ENCODE peak calls at places on chromosome 3, in five cellular contexts. Z is right atrium auricular region, Y is endodermal cell, K is adrenal gland, G is fibroblast of lung. E is an unnamed sample.

GRCh38 chr3:39529551-39529950 is 62.1 kb downstream of the MOBP start:
- DNase-seq in Z (no peak), G (no peak), Y (no peak), K (no peak), E (no peak)

GRCh38 chr3:194056731-194057415 is 79.1 kb upstream of the HES1 start:
- DNase-seq in Z (no peak), K (no peak), Y (no peak), G (no peak), E (no peak)

GRCh38 chr3:151468284-151468917 is 7.5 kb upstream of the IGSF10 start:
- DNase-seq in K (peak), Z (no peak), Y (peak), G (peak), E (no peak)

GRCh38 chr3:119810018-119810435 is 28.1 kb downstream of the NR1I2 start:
- DNase-seq in G (peak), Z (no peak), K (peak), Y (no peak), E (peak)

GRCh38 chr3:35708394-35708793 is 69.1 kb downstream of the ARPP21 start:
- DNase-seq in G (no peak), Y (no peak), K (no peak), Z (no peak), E (no peak)

GRCh38 chr3:105367063-105367405 is 325 bp downstream of the ALCAM start:
- DNase-seq in Y (no peak), G (no peak), Z (no peak), K (peak), E (no peak)

GRCh38 chr3:11037241-11037873 is 44.8 kb downstream of the SLC6A1 start:
- DNase-seq in Z (no peak), K (no peak), G (no peak), Y (no peak), E (no peak)

GRCh38 chr3:12708584-12709192 is 44.8 kb upstream of the RAF1 start:
- DNase-seq in Y (no peak), G (peak), K (peak), Z (no peak), E (no peak)

GRCh38 chr3:153026026-153026425 is 136.0 kb upstream of the RAP2B start:
- DNase-seq in Y (no peak), K (no peak), Z (no peak), G (peak), E (no peak)

GRCh38 chr3:110198717-110199587 is 861.6 kb upstream of the DPPA4 start:
- DNase-seq in K (no peak), G (no peak), Z (no peak), Y (no peak), E (no peak)

GRCh38 chr3:84108442-84108971 is 850.3 kb upstream of the CADM2 start:
- DNase-seq in Z (no peak), Y (no peak), K (no peak), G (peak), E (no peak)

GRCh38 chr3:114892880-114893279 is 254.2 kb downstream of the ZBTB20 start:
- DNase-seq in Z (no peak), K (no peak), G (no peak), Y (no peak), E (no peak)

GRCh38 chr3:114900908-114901307 is 246.2 kb downstream of the ZBTB20 start:
- DNase-seq in Y (no peak), K (no peak), Z (no peak), G (no peak), E (no peak)

GRCh38 chr3:114899186-114899931 is 247.7 kb downstream of the ZBTB20 start:
- DNase-seq in K (peak), Z (no peak), Y (no peak), G (no peak), E (no peak)

GRCh38 chr3:114893361-114893760 is 253.7 kb downstream of the ZBTB20 start:
- DNase-seq in Y (no peak), G (no peak), Z (no peak), K (no peak), E (no peak)

GRCh38 chr3:114896978-114897377 is 250.1 kb downstream of the ZBTB20 start:
- DNase-seq in Z (no peak), G (no peak), Y (no peak), K (no peak), E (no peak)
- TF ChIP-seq CTCF in Z (no peak), G (no peak), Y (no peak), K (no peak), E (no peak)

GRCh38 chr3:53168175-53168923 is 7.3 kb downstream of the PRKCD start:
- DNase-seq in G (no peak), Z (no peak), K (no peak), Y (no peak), E (no peak)

GRCh38 chr3:53167418-53168174 is 6.6 kb downstream of the PRKCD start:
- DNase-seq in K (no peak), G (no peak), Z (no peak), Y (no peak), E (no peak)

GRCh38 chr3:53166781-53167291 is 5.8 kb downstream of the PRKCD start:
- DNase-seq in Y (no peak), G (peak), Z (peak), K (peak), E (no peak)

GRCh38 chr3:53164911-53165310 is 3.9 kb downstream of the PRKCD start:
- DNase-seq in Z (no peak), G (no peak), Y (peak), K (no peak), E (no peak)

GRCh38 chr3:53166206-53166605 is 5.2 kb downstream of the PRKCD start:
- DNase-seq in G (no peak), Z (no peak), K (no peak), Y (no peak), E (no peak)
- TF ChIP-seq CTCF in G (no peak), Z (no peak), K (no peak), Y (no peak), E (no peak)

DNA sequence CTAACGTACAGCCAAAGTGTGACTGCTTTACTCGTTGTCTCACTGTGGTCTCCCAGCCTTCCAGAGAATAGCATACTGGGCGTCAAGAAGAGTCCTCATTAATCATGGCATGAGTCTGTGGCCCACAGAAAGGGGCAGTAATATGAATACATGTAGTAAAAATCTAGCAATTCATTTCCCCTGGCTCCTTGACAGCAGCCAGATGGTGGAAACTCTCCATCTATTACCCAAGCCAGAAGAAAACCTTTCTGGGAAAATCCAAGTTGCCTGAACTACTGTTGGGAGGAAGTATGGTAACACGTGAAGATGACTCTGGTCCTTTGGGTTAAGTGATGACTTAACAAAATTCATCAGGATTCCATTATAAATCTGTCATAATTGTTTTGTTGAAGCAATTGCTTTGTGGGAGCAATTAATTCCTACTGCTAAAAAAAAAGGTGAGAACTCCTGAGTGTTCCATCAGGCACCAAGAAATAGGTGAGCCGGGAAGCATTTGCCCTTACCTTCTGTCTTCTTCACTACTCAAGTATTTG is 530.5 kb downstream of the FHIT start:
- DNase-seq in G (peak), Y (no peak), Z (no peak), K (no peak), E (no peak)
- TF ChIP-seq CTCF in G (no peak), Y (no peak), Z (no peak), K (no peak), E (no peak)

GRCh38 chr3:136545664-136546266 is 206.4 kb downstream of the STAG1 start:
- DNase-seq in K (no peak), G (peak), Z (no peak), Y (no peak), E (no peak)
- TF ChIP-seq CTCF in K (peak), G (peak), Z (peak), Y (peak), E (no peak)

GRCh38 chr3:37806505-37807291 is 55.0 kb upstream of the CTDSPL start:
- DNase-seq in G (no peak), K (no peak), Y (no peak), Z (no peak), E (no peak)

GRCh38 chr3:37808656-37809055 is 53.0 kb upstream of the CTDSPL start:
- DNase-seq in Z (no peak), K (no peak), G (no peak), Y (no peak), E (no peak)

GRCh38 chr3:37800022-37800493 is 61.6 kb upstream of the CTDSPL start:
- DNase-seq in Z (no peak), G (no peak), K (no peak), Y (no peak), E (no peak)

GRCh38 chr3:37801966-37802365 is 59.7 kb upstream of the CTDSPL start:
- DNase-seq in Z (no peak), K (no peak), G (no peak), Y (no peak), E (no peak)

GRCh38 chr3:37803726-37804469 is 57.8 kb upstream of the CTDSPL start:
- DNase-seq in K (no peak), G (no peak), Y (no peak), Z (no peak), E (no peak)
- TF ChIP-seq CTCF in K (no peak), G (no peak), Y (peak), Z (no peak), E (no peak)

DNA sequence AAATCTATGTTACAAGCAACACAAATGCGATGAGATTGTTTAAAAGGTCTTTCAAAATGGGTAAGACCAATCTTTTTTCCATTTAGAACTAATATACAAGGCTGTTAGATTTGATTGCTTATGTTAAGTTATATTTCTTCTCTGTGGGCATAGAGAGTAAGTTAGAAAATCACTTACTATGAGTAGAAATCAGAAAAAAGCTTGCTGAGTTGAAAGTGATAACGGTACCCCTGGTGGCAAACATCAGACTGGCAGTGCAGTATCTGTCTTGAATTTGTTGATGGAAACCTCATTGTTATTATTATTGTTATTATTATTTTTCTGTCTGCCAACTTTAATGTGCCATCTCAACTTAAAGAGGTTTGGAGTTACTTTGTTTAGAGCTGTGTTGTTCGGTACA is 12.4 kb downstream of the CLDN11 start:
- DNase-seq in K (no peak), G (no peak), Z (no peak), Y (no peak), E (no peak)
- TF ChIP-seq CTCF in K (no peak), G (no peak), Z (peak), Y (peak), E (no peak)

DNA sequence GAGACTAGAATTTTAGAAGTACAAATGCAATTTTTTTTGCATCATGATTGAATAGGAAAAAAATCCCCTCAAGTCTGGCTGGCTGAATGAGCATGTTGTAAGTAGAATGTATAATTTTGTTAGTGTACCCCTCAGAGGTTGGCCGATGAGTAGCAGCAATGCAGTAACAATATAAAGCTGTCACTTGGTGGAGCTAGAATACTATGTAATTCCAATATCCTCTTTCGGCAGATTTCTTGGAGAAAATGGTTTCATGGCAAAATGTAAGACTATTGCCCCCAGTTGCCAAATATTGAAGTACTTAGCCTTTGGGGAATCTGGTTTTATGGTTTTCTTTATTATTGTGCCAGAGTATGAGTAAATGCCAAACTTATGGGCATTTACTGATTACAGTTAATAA is 39.8 kb upstream of the SGO1 start:
- DNase-seq in G (peak), Z (no peak), Y (no peak), K (no peak), E (no peak)
- TF ChIP-seq CTCF in G (peak), Z (peak), Y (peak), K (peak), E (no peak)

GRCh38 chr3:186783070-186783730 is at the start of gene EIF4A2:
- DNase-seq in K (peak), G (peak), Y (peak), Z (peak), E (peak)
- TF ChIP-seq CTCF in K (no peak), G (no peak), Y (no peak), Z (no peak), E (no peak)

E was measured in activated B cell treated with CpG ODN at 0.5 μM for 24 hours.